ENCODE peak calls at places on chromosomes 11 and 22, in five cellular contexts. O, X, V, J and S are unnamed samples.

GRCh38 chr11:1336836-1337646 is 27.6 kb upstream of the TOLLIP start:
- DNase-seq in O (peak), X (no peak), V (peak), J (peak), S (peak)

GRCh38 chr11:113034591-113034990 is 73.4 kb downstream of the NCAM1 start:
- DNase-seq in O (peak), X (no peak), V (no peak), J (no peak), S (no peak)

GRCh38 chr11:2142762-2143202 is 3.6 kb upstream of the IGF2 start:
- DNase-seq in O (peak), X (no peak), V (no peak), J (no peak), S (no peak)

GRCh38 chr22:44049369-44050231 is 25.5 kb downstream of the PARVB start:
- DNase-seq in O (no peak), X (no peak), V (no peak), J (no peak), S (no peak)

GRCh38 chr11:133835258-133836075 is 9.8 kb downstream of the SPATA19 start:
- DNase-seq in O (peak), X (no peak), V (peak), J (peak), S (peak)

GRCh38 chr11:23988381-23989006 is 508.4 kb upstream of the LUZP2 start:
- DNase-seq in O (peak), X (peak), V (no peak), J (no peak), S (no peak)

GRCh38 chr11:111700186-111700585 is 66.0 kb downstream of the PPP2R1B start:
- DNase-seq in O (no peak), X (no peak), V (no peak), J (no peak), S (no peak)

GRCh38 chr11:131246589-131247164 is 123.7 kb upstream of the NTM start:
- DNase-seq in O (peak), X (no peak), V (peak), J (peak), S (peak)

GRCh38 chr11:67442504-67443398 is 525 bp downstream of the CORO1B start:
- DNase-seq in O (peak), X (no peak), V (peak), J (no peak), S (no peak)

GRCh38 chr22:39308614-39309363 is 10.6 kb downstream of the RPL3 start:
- DNase-seq in O (peak), X (no peak), V (no peak), J (peak), S (peak)

GRCh38 chr11:46658259-46658658 is 40.9 kb downstream of the ATG13 start:
- DNase-seq in O (peak), X (no peak), V (no peak), J (no peak), S (no peak)

GRCh38 chr11:92980291-92980690 is 10.8 kb downstream of the MTNR1B start:
- DNase-seq in O (no peak), X (no peak), V (no peak), J (no peak), S (no peak)

GRCh38 chr11:65430406-65431217 is 8.0 kb downstream of the NEAT1 start:
- DNase-seq in O (peak), X (peak), V (peak), J (peak), S (no peak)

GRCh38 chr22:37472418-37473006 is 13.7 kb downstream of the MFNG start:
- DNase-seq in O (peak), X (no peak), V (peak), J (peak), S (peak)

GRCh38 chr11:94909371-94909820 is 64.0 kb downstream of the CWC15 start:
- DNase-seq in O (peak), X (no peak), V (no peak), J (no peak), S (no peak)

GRCh38 chr22:21033895-21034294 is 1.5 kb upstream of the SLC7A4 start:
- DNase-seq in O (no peak), X (no peak), V (no peak), J (no peak), S (no peak)

GRCh38 chr11:68213135-68213515 is at the start of gene KMT5B:
- DNase-seq in O (no peak), X (no peak), V (no peak), J (peak), S (peak)

GRCh38 chr22:35380537-35381423 is at the start of gene HMOX1:
- DNase-seq in O (peak), X (peak), V (peak), J (peak), S (peak)

GRCh38 chr11:33557201-33557600 is 143.4 kb downstream of the C11orf91 start:
- DNase-seq in O (peak), X (no peak), V (no peak), J (no peak), S (peak)

GRCh38 chr22:47564651-47565050 is 802.2 kb downstream of the TBC1D22A start:
- DNase-seq in O (no peak), X (no peak), V (no peak), J (no peak), S (no peak)

GRCh38 chr11:102868359-102868758 is 6.4 kb downstream of the MMP12 start:
- DNase-seq in O (peak), X (no peak), V (no peak), J (no peak), S (no peak)

GRCh38 chr11:76371170-76371569 is 9.8 kb downstream of the THAP12 start:
- DNase-seq in O (peak), X (no peak), V (no peak), J (peak), S (no peak)
- H3K27ac ChIP-seq in O (peak), X (no peak), V (no peak), J (peak), S (no peak)

GRCh38 chr22:23245799-23246136 is 65.5 kb downstream of the BCR start:
- DNase-seq in O (peak), X (no peak), V (no peak), J (no peak), S (no peak)
- TF ChIP-seq EZH2phosphoT487 in O (no peak), X (no peak), V (no peak), J (no peak), S (no peak)

GRCh38 chr11:19936461-19936860 is 223.8 kb downstream of the DBX1 start:
- DNase-seq in O (no peak), X (no peak), V (no peak), J (no peak), S (no peak)

GRCh38 chr11:19939415-19939929 is 220.8 kb downstream of the DBX1 start:
- DNase-seq in O (no peak), X (no peak), V (no peak), J (no peak), S (no peak)

GRCh38 chr11:19935507-19935906 is 222.9 kb downstream of the NAV2 start:
- DNase-seq in O (peak), X (no peak), V (no peak), J (no peak), S (peak)

GRCh38 chr11:19938051-19938856 is 222.0 kb downstream of the DBX1 start:
- DNase-seq in O (peak), X (peak), V (peak), J (peak), S (peak)

DNA sequence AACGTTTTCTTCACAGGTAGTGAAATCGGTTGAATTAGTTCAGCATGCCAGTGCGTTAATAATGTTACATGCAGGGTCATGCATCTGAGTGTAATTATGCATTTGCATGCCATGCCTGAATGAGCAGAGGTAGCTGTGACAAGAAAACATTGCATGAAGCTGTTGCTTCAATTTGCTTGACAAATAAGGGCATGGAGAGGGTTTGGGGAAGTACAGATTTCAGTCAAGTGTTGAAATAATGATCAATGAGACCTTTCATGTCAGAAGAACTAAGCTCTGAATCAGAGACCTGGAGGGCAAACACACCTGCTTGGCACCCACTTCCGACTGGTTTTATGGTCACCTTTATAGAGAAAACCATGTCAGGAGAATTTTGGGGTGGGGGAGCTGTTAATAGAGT is 221.4 kb downstream of the DBX1 start:
- DNase-seq in O (no peak), X (no peak), V (no peak), J (no peak), S (no peak)
- H3K27ac ChIP-seq in O (no peak), X (no peak), V (no peak), J (no peak), S (no peak)

DNA sequence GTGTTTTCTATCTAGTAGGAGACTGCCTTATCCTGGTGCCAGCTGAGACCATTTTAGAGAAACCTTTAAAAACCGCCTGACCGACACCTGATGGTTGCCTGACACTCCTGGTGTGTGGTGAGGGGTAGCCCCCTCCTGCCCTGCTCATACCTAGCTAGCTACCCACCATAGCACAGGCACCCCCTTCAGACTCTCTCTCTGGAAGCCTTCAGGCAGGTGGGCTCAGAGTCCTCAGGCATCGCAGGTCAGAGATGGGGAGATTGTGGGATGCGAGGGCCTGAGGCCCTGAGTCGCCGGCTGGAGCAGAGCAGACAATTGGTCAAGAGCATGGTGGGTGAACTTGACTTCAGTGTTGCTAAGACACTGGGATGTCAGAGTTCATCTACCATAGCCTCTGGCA is 424.6 kb downstream of the BRD1 start:
- DNase-seq in O (no peak), X (no peak), V (no peak), J (no peak), S (no peak)
- TF ChIP-seq EZH2phosphoT487 in O (no peak), X (no peak), V (no peak), J (no peak), S (no peak)

GRCh38 chr22:29136715-29137700 is 64.2 kb downstream of the KREMEN1 start:
- DNase-seq in O (no peak), X (no peak), V (no peak), J (no peak), S (no peak)
- H3K27ac ChIP-seq in O (no peak), X (no peak), V (no peak), J (no peak), S (no peak)

DNA sequence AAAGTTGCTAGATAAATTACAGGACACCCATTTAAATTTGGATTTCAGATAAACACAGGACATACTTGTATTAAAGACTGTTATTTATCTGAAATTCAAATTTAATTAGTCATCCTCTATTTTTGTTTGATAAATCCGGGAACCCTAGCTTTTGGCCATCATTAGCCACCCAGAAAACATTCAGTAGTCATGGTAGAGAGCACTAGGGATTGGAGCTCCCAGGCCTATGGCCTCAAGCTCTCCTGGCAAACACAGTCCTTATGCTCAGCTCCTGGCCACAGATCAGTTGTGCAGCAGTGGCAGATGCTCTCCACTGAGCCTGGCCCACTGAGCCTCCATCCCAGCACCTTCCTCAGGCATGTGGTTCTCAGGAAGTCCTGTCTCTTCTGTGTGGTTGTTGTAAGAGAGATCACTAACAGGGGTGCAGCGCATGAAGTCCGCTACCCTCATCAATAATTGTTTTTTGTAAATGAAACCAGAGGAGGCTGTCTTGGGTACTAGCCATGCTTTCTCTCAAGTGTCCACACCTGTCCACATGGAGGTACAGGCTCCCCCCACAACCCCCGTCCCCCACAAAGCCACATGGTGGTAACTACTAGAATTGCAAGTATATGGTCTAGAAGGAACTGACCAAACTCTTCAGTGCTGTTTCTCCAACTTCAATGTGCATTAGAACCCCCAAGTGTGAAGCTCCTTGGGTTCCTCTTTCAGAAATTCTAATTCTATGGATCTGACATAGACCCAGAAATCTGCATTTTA is 1.1 kb upstream of the IRAG1 start:
- DNase-seq in O (peak), X (no peak), V (no peak), J (no peak), S (no peak)
- TF ChIP-seq EZH2phosphoT487 in O (no peak), X (no peak), V (no peak), J (no peak), S (no peak)